ENCODE peak calls at places on chromosomes 4 and X, in eight cellular contexts. One of them, this sample, is unnamed.

GRCh38 chr4:5888706-5889696 is 3.9 kb downstream of the CRMP1 start:
- ATAC-seq in left lung: no peak
- ATAC-seq in stimulated activated naive B cell treated with anti-CD40 and anti-IgM and Interleukin-4, amounts not matched to agents 10 μg/mL and 1 μg/mL and 100 μg/mL, for 72 hours: no peak
- ATAC-seq in left cardiac atrium: no peak
- ATAC-seq in naive thymus-derived CD4-positive, alpha-beta T cell: no peak
- ATAC-seq in activated T-cell treated with anti-CD3 and anti-CD28 coated beads, Interleukin-2, amount 50 U/mL, for 4 hours: no peak
- ATAC-seq in pancreas: peak; percentile 4
- ATAC-seq in psoas muscle: no peak
- ATAC-seq in this sample: no peak

GRCh38 chr4:2794707-2795557 is 2.0 kb downstream of the SH3BP2 start:
- ATAC-seq in left lung: peak; percentile 49
- ATAC-seq in stimulated activated naive B cell treated with anti-CD40 and anti-IgM and Interleukin-4, amounts not matched to agents 10 μg/mL and 1 μg/mL and 100 μg/mL, for 72 hours: no peak
- ATAC-seq in left cardiac atrium: peak; percentile 24
- ATAC-seq in naive thymus-derived CD4-positive, alpha-beta T cell: peak; percentile 30
- ATAC-seq in activated T-cell treated with anti-CD3 and anti-CD28 coated beads, Interleukin-2, amount 50 U/mL, for 4 hours: no peak
- ATAC-seq in pancreas: peak; percentile 10
- ATAC-seq in psoas muscle: no peak
- ATAC-seq in this sample: no peak

GRCh38 chr4:108398326-108398725 is 222.1 kb upstream of the RPL34 start:
- ATAC-seq in left lung: no peak
- ATAC-seq in stimulated activated naive B cell treated with anti-CD40 and anti-IgM and Interleukin-4, amounts not matched to agents 10 μg/mL and 1 μg/mL and 100 μg/mL, for 72 hours: no peak
- ATAC-seq in left cardiac atrium: no peak
- ATAC-seq in naive thymus-derived CD4-positive, alpha-beta T cell: peak; percentile 26
- ATAC-seq in activated T-cell treated with anti-CD3 and anti-CD28 coated beads, Interleukin-2, amount 50 U/mL, for 4 hours: peak; percentile 38
- ATAC-seq in pancreas: no peak
- ATAC-seq in psoas muscle: no peak
- ATAC-seq in this sample: no peak

GRCh38 chr4:122803788-122804208 is 22.8 kb upstream of the FGF2 start:
- ATAC-seq in left lung: no peak
- ATAC-seq in stimulated activated naive B cell treated with anti-CD40 and anti-IgM and Interleukin-4, amounts not matched to agents 10 μg/mL and 1 μg/mL and 100 μg/mL, for 72 hours: no peak
- ATAC-seq in left cardiac atrium: no peak
- ATAC-seq in naive thymus-derived CD4-positive, alpha-beta T cell: no peak
- ATAC-seq in activated T-cell treated with anti-CD3 and anti-CD28 coated beads, Interleukin-2, amount 50 U/mL, for 4 hours: no peak
- ATAC-seq in pancreas: no peak
- ATAC-seq in psoas muscle: peak; percentile 33
- ATAC-seq in this sample: no peak

GRCh38 chr4:102981005-102981404 is 38.5 kb downstream of the SLC9B1 start:
- ATAC-seq in left lung: no peak
- ATAC-seq in stimulated activated naive B cell treated with anti-CD40 and anti-IgM and Interleukin-4, amounts not matched to agents 10 μg/mL and 1 μg/mL and 100 μg/mL, for 72 hours: no peak
- ATAC-seq in left cardiac atrium: no peak
- ATAC-seq in naive thymus-derived CD4-positive, alpha-beta T cell: no peak
- ATAC-seq in activated T-cell treated with anti-CD3 and anti-CD28 coated beads, Interleukin-2, amount 50 U/mL, for 4 hours: no peak
- ATAC-seq in pancreas: no peak
- ATAC-seq in psoas muscle: no peak
- ATAC-seq in this sample: no peak

GRCh38 chr4:2338754-2339457 is 77.0 kb upstream of the MXD4 start:
- ATAC-seq in left lung: peak; percentile 71
- ATAC-seq in stimulated activated naive B cell treated with anti-CD40 and anti-IgM and Interleukin-4, amounts not matched to agents 10 μg/mL and 1 μg/mL and 100 μg/mL, for 72 hours: no peak
- ATAC-seq in left cardiac atrium: no peak
- ATAC-seq in naive thymus-derived CD4-positive, alpha-beta T cell: no peak
- ATAC-seq in activated T-cell treated with anti-CD3 and anti-CD28 coated beads, Interleukin-2, amount 50 U/mL, for 4 hours: no peak
- ATAC-seq in pancreas: no peak
- ATAC-seq in psoas muscle: no peak
- ATAC-seq in this sample: no peak

GRCh38 chr4:56530269-56531148 is 24.9 kb downstream of the ARL9 start:
- ATAC-seq in left lung: peak; percentile 100
- ATAC-seq in stimulated activated naive B cell treated with anti-CD40 and anti-IgM and Interleukin-4, amounts not matched to agents 10 μg/mL and 1 μg/mL and 100 μg/mL, for 72 hours: peak; percentile 99
- ATAC-seq in left cardiac atrium: peak; percentile 99
- ATAC-seq in naive thymus-derived CD4-positive, alpha-beta T cell: peak; percentile 99
- ATAC-seq in activated T-cell treated with anti-CD3 and anti-CD28 coated beads, Interleukin-2, amount 50 U/mL, for 4 hours: peak; percentile 98
- ATAC-seq in pancreas: peak; percentile 99
- ATAC-seq in psoas muscle: peak; percentile 97
- ATAC-seq in this sample: peak; percentile 96

GRCh38 chr4:67566335-67566734 is 7.8 kb downstream of the STAP1 start:
- ATAC-seq in left lung: no peak
- ATAC-seq in stimulated activated naive B cell treated with anti-CD40 and anti-IgM and Interleukin-4, amounts not matched to agents 10 μg/mL and 1 μg/mL and 100 μg/mL, for 72 hours: peak; percentile 61
- ATAC-seq in left cardiac atrium: no peak
- ATAC-seq in naive thymus-derived CD4-positive, alpha-beta T cell: no peak
- ATAC-seq in activated T-cell treated with anti-CD3 and anti-CD28 coated beads, Interleukin-2, amount 50 U/mL, for 4 hours: peak; percentile 50
- ATAC-seq in pancreas: no peak
- ATAC-seq in psoas muscle: no peak
- ATAC-seq in this sample: no peak

GRCh38 chr4:101418055-101418454 is 70.7 kb upstream of the PPP3CA start:
- ATAC-seq in left lung: no peak
- ATAC-seq in stimulated activated naive B cell treated with anti-CD40 and anti-IgM and Interleukin-4, amounts not matched to agents 10 μg/mL and 1 μg/mL and 100 μg/mL, for 72 hours: peak; percentile 87
- ATAC-seq in left cardiac atrium: no peak
- ATAC-seq in naive thymus-derived CD4-positive, alpha-beta T cell: peak; percentile 90
- ATAC-seq in activated T-cell treated with anti-CD3 and anti-CD28 coated beads, Interleukin-2, amount 50 U/mL, for 4 hours: peak; percentile 89
- ATAC-seq in pancreas: no peak
- ATAC-seq in psoas muscle: no peak
- ATAC-seq in this sample: no peak

GRCh38 chr4:101136373-101137370 is 210.7 kb downstream of the PPP3CA start:
- ATAC-seq in left lung: peak; percentile 86
- ATAC-seq in stimulated activated naive B cell treated with anti-CD40 and anti-IgM and Interleukin-4, amounts not matched to agents 10 μg/mL and 1 μg/mL and 100 μg/mL, for 72 hours: no peak
- ATAC-seq in left cardiac atrium: no peak
- ATAC-seq in naive thymus-derived CD4-positive, alpha-beta T cell: no peak
- ATAC-seq in activated T-cell treated with anti-CD3 and anti-CD28 coated beads, Interleukin-2, amount 50 U/mL, for 4 hours: no peak
- ATAC-seq in pancreas: no peak
- ATAC-seq in psoas muscle: peak; percentile 72
- ATAC-seq in this sample: no peak

GRCh38 chrX:10048076-10048475 is 80.9 kb downstream of the CLDN34 start:
- ATAC-seq in left lung: no peak
- ATAC-seq in stimulated activated naive B cell treated with anti-CD40 and anti-IgM and Interleukin-4, amounts not matched to agents 10 μg/mL and 1 μg/mL and 100 μg/mL, for 72 hours: no peak
- ATAC-seq in left cardiac atrium: no peak
- ATAC-seq in naive thymus-derived CD4-positive, alpha-beta T cell: no peak
- ATAC-seq in activated T-cell treated with anti-CD3 and anti-CD28 coated beads, Interleukin-2, amount 50 U/mL, for 4 hours: no peak
- ATAC-seq in pancreas: no peak
- ATAC-seq in psoas muscle: no peak
- ATAC-seq in this sample: no peak

GRCh38 chrX:131703646-131704045 is 159.8 kb downstream of the OR13H1 start:
- ATAC-seq in left lung: no peak
- ATAC-seq in stimulated activated naive B cell treated with anti-CD40 and anti-IgM and Interleukin-4, amounts not matched to agents 10 μg/mL and 1 μg/mL and 100 μg/mL, for 72 hours: no peak
- ATAC-seq in left cardiac atrium: no peak
- ATAC-seq in naive thymus-derived CD4-positive, alpha-beta T cell: no peak
- ATAC-seq in activated T-cell treated with anti-CD3 and anti-CD28 coated beads, Interleukin-2, amount 50 U/mL, for 4 hours: no peak
- ATAC-seq in pancreas: no peak
- ATAC-seq in psoas muscle: peak; percentile 46
- ATAC-seq in this sample: peak; percentile 30

GRCh38 chr4:139774759-139775487 is 109.3 kb downstream of the MGST2 start:
- ATAC-seq in left lung: no peak
- ATAC-seq in stimulated activated naive B cell treated with anti-CD40 and anti-IgM and Interleukin-4, amounts not matched to agents 10 μg/mL and 1 μg/mL and 100 μg/mL, for 72 hours: no peak
- ATAC-seq in left cardiac atrium: no peak
- ATAC-seq in naive thymus-derived CD4-positive, alpha-beta T cell: no peak
- ATAC-seq in activated T-cell treated with anti-CD3 and anti-CD28 coated beads, Interleukin-2, amount 50 U/mL, for 4 hours: no peak
- ATAC-seq in pancreas: no peak
- ATAC-seq in psoas muscle: no peak
- ATAC-seq in this sample: no peak

GRCh38 chr4:55553442-55553841 is 6.7 kb upstream of the CLOCK start:
- ATAC-seq in left lung: peak; percentile 80
- ATAC-seq in stimulated activated naive B cell treated with anti-CD40 and anti-IgM and Interleukin-4, amounts not matched to agents 10 μg/mL and 1 μg/mL and 100 μg/mL, for 72 hours: no peak
- ATAC-seq in left cardiac atrium: peak; percentile 82
- ATAC-seq in naive thymus-derived CD4-positive, alpha-beta T cell: peak; percentile 67
- ATAC-seq in activated T-cell treated with anti-CD3 and anti-CD28 coated beads, Interleukin-2, amount 50 U/mL, for 4 hours: no peak
- ATAC-seq in pancreas: peak; percentile 74
- ATAC-seq in psoas muscle: peak; percentile 81
- ATAC-seq in this sample: peak; percentile 77

GRCh38 chr4:70504733-70505132 is 13.6 kb upstream of the AMTN start:
- ATAC-seq in left lung: no peak
- ATAC-seq in stimulated activated naive B cell treated with anti-CD40 and anti-IgM and Interleukin-4, amounts not matched to agents 10 μg/mL and 1 μg/mL and 100 μg/mL, for 72 hours: no peak
- ATAC-seq in left cardiac atrium: no peak
- ATAC-seq in naive thymus-derived CD4-positive, alpha-beta T cell: no peak
- ATAC-seq in activated T-cell treated with anti-CD3 and anti-CD28 coated beads, Interleukin-2, amount 50 U/mL, for 4 hours: no peak
- ATAC-seq in pancreas: no peak
- ATAC-seq in psoas muscle: no peak
- ATAC-seq in this sample: no peak

GRCh38 chrX:31356501-31357263 is 284.8 kb upstream of the FTHL17 start:
- ATAC-seq in left lung: no peak
- ATAC-seq in stimulated activated naive B cell treated with anti-CD40 and anti-IgM and Interleukin-4, amounts not matched to agents 10 μg/mL and 1 μg/mL and 100 μg/mL, for 72 hours: no peak
- ATAC-seq in left cardiac atrium: no peak
- ATAC-seq in naive thymus-derived CD4-positive, alpha-beta T cell: no peak
- ATAC-seq in activated T-cell treated with anti-CD3 and anti-CD28 coated beads, Interleukin-2, amount 50 U/mL, for 4 hours: no peak
- ATAC-seq in pancreas: no peak
- ATAC-seq in psoas muscle: no peak
- ATAC-seq in this sample: no peak

GRCh38 chrX:39869846-39870601 is 227.7 kb downstream of the BCOR start:
- ATAC-seq in left lung: no peak
- ATAC-seq in stimulated activated naive B cell treated with anti-CD40 and anti-IgM and Interleukin-4, amounts not matched to agents 10 μg/mL and 1 μg/mL and 100 μg/mL, for 72 hours: no peak
- ATAC-seq in left cardiac atrium: peak; percentile 52
- ATAC-seq in naive thymus-derived CD4-positive, alpha-beta T cell: peak; percentile 88
- ATAC-seq in activated T-cell treated with anti-CD3 and anti-CD28 coated beads, Interleukin-2, amount 50 U/mL, for 4 hours: peak; percentile 67
- ATAC-seq in pancreas: no peak
- ATAC-seq in psoas muscle: no peak
- ATAC-seq in this sample: no peak

GRCh38 chr4:159021597-159022385 is 81.1 kb upstream of the RAPGEF2 start:
- ATAC-seq in left lung: no peak
- ATAC-seq in stimulated activated naive B cell treated with anti-CD40 and anti-IgM and Interleukin-4, amounts not matched to agents 10 μg/mL and 1 μg/mL and 100 μg/mL, for 72 hours: no peak
- ATAC-seq in left cardiac atrium: no peak
- ATAC-seq in naive thymus-derived CD4-positive, alpha-beta T cell: no peak
- ATAC-seq in activated T-cell treated with anti-CD3 and anti-CD28 coated beads, Interleukin-2, amount 50 U/mL, for 4 hours: no peak
- ATAC-seq in pancreas: no peak
- ATAC-seq in psoas muscle: no peak
- ATAC-seq in this sample: no peak

GRCh38 chr4:2786794-2787229 is 6.1 kb upstream of the SH3BP2 start:
- ATAC-seq in left lung: no peak
- ATAC-seq in stimulated activated naive B cell treated with anti-CD40 and anti-IgM and Interleukin-4, amounts not matched to agents 10 μg/mL and 1 μg/mL and 100 μg/mL, for 72 hours: no peak
- ATAC-seq in left cardiac atrium: no peak
- ATAC-seq in naive thymus-derived CD4-positive, alpha-beta T cell: no peak
- ATAC-seq in activated T-cell treated with anti-CD3 and anti-CD28 coated beads, Interleukin-2, amount 50 U/mL, for 4 hours: no peak
- ATAC-seq in pancreas: no peak
- ATAC-seq in psoas muscle: no peak
- ATAC-seq in this sample: no peak